ENCODE peak calls at places on chromosomes 11 and 22, in seven cellular contexts. One of them, this sample, is unnamed.

GRCh38 chr22:46379301-46379930 is 43.9 kb downstream of the TRMU start:
- DNase-seq in H1: no peak
- DNase-seq in SK-N-SH: no peak
- DNase-seq in HCT116: no peak
- DNase-seq in GM12878: no peak
- DNase-seq in K562: no peak
- DNase-seq in HepG2: peak; percentile 89
- DNase-seq in this sample: no peak

GRCh38 chr11:130520231-130520630 is 71.8 kb downstream of the ADAMTS15 start:
- DNase-seq in H1: no peak
- DNase-seq in SK-N-SH: no peak
- DNase-seq in HCT116: no peak
- DNase-seq in GM12878: no peak
- DNase-seq in K562: no peak
- DNase-seq in HepG2: no peak
- DNase-seq in this sample: no peak

GRCh38 chr11:77069969-77070582 is 3.3 kb downstream of the CAPN5 start:
- DNase-seq in H1: no peak
- DNase-seq in SK-N-SH: no peak
- DNase-seq in HCT116: no peak
- DNase-seq in GM12878: no peak
- DNase-seq in K562: no peak
- DNase-seq in HepG2: no peak
- DNase-seq in this sample: no peak

GRCh38 chr11:10534331-10534730 is 6.7 kb downstream of the RNF141 start:
- DNase-seq in H1: no peak
- DNase-seq in SK-N-SH: no peak
- DNase-seq in HCT116: no peak
- DNase-seq in GM12878: no peak
- DNase-seq in K562: no peak
- DNase-seq in HepG2: no peak
- DNase-seq in this sample: no peak

GRCh38 chr22:22764085-22764484 is 119.7 kb downstream of the GGTLC2 start:
- DNase-seq in H1: no peak
- DNase-seq in SK-N-SH: no peak
- DNase-seq in HCT116: no peak
- DNase-seq in GM12878: no peak
- DNase-seq in K562: peak; percentile 59
- DNase-seq in HepG2: no peak
- DNase-seq in this sample: no peak

GRCh38 chr11:45665206-45665932 is at the start of gene CHST1:
- DNase-seq in H1: no peak
- DNase-seq in SK-N-SH: peak; percentile 90
- DNase-seq in HCT116: no peak
- DNase-seq in GM12878: no peak
- DNase-seq in K562: peak; percentile 78
- DNase-seq in HepG2: no peak
- DNase-seq in this sample: no peak

GRCh38 chr11:105220175-105220574 is 80.6 kb upstream of the CARD18 start:
- DNase-seq in H1: no peak
- DNase-seq in SK-N-SH: no peak
- DNase-seq in HCT116: no peak
- DNase-seq in GM12878: no peak
- DNase-seq in K562: no peak
- DNase-seq in HepG2: no peak
- DNase-seq in this sample: no peak

GRCh38 chr11:63611395-63611747 is 2.9 kb downstream of the PLAAT3 start:
- DNase-seq in H1: no peak
- DNase-seq in SK-N-SH: no peak
- DNase-seq in HCT116: no peak
- DNase-seq in GM12878: no peak
- DNase-seq in K562: no peak
- DNase-seq in HepG2: no peak
- DNase-seq in this sample: no peak

GRCh38 chr22:29139965-29140782 is 65.5 kb upstream of the EMID1 start:
- DNase-seq in H1: no peak
- DNase-seq in SK-N-SH: no peak
- DNase-seq in HCT116: no peak
- DNase-seq in GM12878: no peak
- DNase-seq in K562: no peak
- DNase-seq in HepG2: peak; percentile 60
- DNase-seq in this sample: no peak

GRCh38 chr11:106399075-106399500 is 321.6 kb downstream of the AASDHPPT start:
- DNase-seq in H1: no peak
- DNase-seq in SK-N-SH: peak; percentile 6
- DNase-seq in HCT116: peak; percentile 36
- DNase-seq in GM12878: no peak
- DNase-seq in K562: no peak
- DNase-seq in HepG2: no peak
- DNase-seq in this sample: no peak

GRCh38 chr11:15327786-15328231 is 213.1 kb downstream of the INSC start:
- DNase-seq in H1: peak; percentile 60
- DNase-seq in SK-N-SH: peak; percentile 68
- DNase-seq in HCT116: peak; percentile 35
- DNase-seq in GM12878: no peak
- DNase-seq in K562: peak; percentile 65
- DNase-seq in HepG2: peak; percentile 16
- DNase-seq in this sample: peak; percentile 70

GRCh38 chr22:50309601-50309991 is 2.1 kb upstream of the PLXNB2 start:
- DNase-seq in H1: no peak
- DNase-seq in SK-N-SH: no peak
- DNase-seq in HCT116: no peak
- DNase-seq in GM12878: no peak
- DNase-seq in K562: no peak
- DNase-seq in HepG2: no peak
- DNase-seq in this sample: no peak

GRCh38 chr11:46554205-46555162 is 39.3 kb downstream of the AMBRA1 start:
- DNase-seq in H1: no peak
- DNase-seq in SK-N-SH: no peak
- DNase-seq in HCT116: peak; percentile 80
- DNase-seq in GM12878: no peak
- DNase-seq in K562: no peak
- DNase-seq in HepG2: peak; percentile 99
- DNase-seq in this sample: no peak

GRCh38 chr11:103587951-103588788 is 448.3 kb upstream of the DDI1 start:
- DNase-seq in H1: no peak
- DNase-seq in SK-N-SH: no peak
- DNase-seq in HCT116: no peak
- DNase-seq in GM12878: no peak
- DNase-seq in K562: no peak
- DNase-seq in HepG2: no peak
- DNase-seq in this sample: no peak

GRCh38 chr11:37409124-37409523 is 811.1 kb upstream of the RAG2 start:
- DNase-seq in H1: no peak
- DNase-seq in SK-N-SH: no peak
- DNase-seq in HCT116: no peak
- DNase-seq in GM12878: no peak
- DNase-seq in K562: no peak
- DNase-seq in HepG2: no peak
- DNase-seq in this sample: no peak

GRCh38 chr11:61851900-61852295 is 23.8 kb downstream of the FADS2 start:
- DNase-seq in H1: no peak
- DNase-seq in SK-N-SH: no peak
- DNase-seq in HCT116: no peak
- DNase-seq in GM12878: no peak
- DNase-seq in K562: no peak
- DNase-seq in HepG2: no peak
- DNase-seq in this sample: no peak

GRCh38 chr11:121421149-121421906 is 30.8 kb upstream of the SORL1 start:
- DNase-seq in H1: no peak
- DNase-seq in SK-N-SH: no peak
- DNase-seq in HCT116: no peak
- DNase-seq in GM12878: no peak
- DNase-seq in K562: peak; percentile 17
- DNase-seq in HepG2: no peak
- DNase-seq in this sample: no peak

GRCh38 chr11:116513894-116514293 is 258.9 kb downstream of the BUD13 start:
- DNase-seq in H1: peak; percentile 47
- DNase-seq in SK-N-SH: no peak
- DNase-seq in HCT116: peak; percentile 46
- DNase-seq in GM12878: no peak
- DNase-seq in K562: peak; percentile 63
- DNase-seq in HepG2: peak; percentile 64
- DNase-seq in this sample: no peak

GRCh38 chr11:111829185-111829968 is 42.0 kb downstream of the ALG9 start:
- DNase-seq in H1: no peak
- DNase-seq in SK-N-SH: no peak
- DNase-seq in HCT116: no peak
- DNase-seq in GM12878: peak; percentile 19
- DNase-seq in K562: no peak
- DNase-seq in HepG2: no peak
- DNase-seq in this sample: no peak

GRCh38 chr22:24499706-24500105 is 4.6 kb downstream of the UPB1 start:
- DNase-seq in H1: no peak
- DNase-seq in SK-N-SH: no peak
- DNase-seq in HCT116: no peak
- DNase-seq in GM12878: no peak
- DNase-seq in K562: no peak
- DNase-seq in HepG2: no peak
- DNase-seq in this sample: no peak

GRCh38 chr11:123129920-123130319 is 65.1 kb downstream of the CLMP start:
- DNase-seq in H1: no peak
- DNase-seq in SK-N-SH: no peak
- DNase-seq in HCT116: no peak
- DNase-seq in GM12878: no peak
- DNase-seq in K562: no peak
- DNase-seq in HepG2: no peak
- DNase-seq in this sample: no peak
- H3K9ac ChIP-seq in H1: no peak overlapping the region
- H3K9ac ChIP-seq in SK-N-SH: peak overlapping the region; percentile 61
- H3K9ac ChIP-seq in HCT116: no peak overlapping the region
- H3K9ac ChIP-seq in GM12878: no peak overlapping the region
- H3K9ac ChIP-seq in K562: no peak overlapping the region
- H3K9ac ChIP-seq in HepG2: no peak overlapping the region
- H3K9ac ChIP-seq in this sample: no peak overlapping the region

DNA sequence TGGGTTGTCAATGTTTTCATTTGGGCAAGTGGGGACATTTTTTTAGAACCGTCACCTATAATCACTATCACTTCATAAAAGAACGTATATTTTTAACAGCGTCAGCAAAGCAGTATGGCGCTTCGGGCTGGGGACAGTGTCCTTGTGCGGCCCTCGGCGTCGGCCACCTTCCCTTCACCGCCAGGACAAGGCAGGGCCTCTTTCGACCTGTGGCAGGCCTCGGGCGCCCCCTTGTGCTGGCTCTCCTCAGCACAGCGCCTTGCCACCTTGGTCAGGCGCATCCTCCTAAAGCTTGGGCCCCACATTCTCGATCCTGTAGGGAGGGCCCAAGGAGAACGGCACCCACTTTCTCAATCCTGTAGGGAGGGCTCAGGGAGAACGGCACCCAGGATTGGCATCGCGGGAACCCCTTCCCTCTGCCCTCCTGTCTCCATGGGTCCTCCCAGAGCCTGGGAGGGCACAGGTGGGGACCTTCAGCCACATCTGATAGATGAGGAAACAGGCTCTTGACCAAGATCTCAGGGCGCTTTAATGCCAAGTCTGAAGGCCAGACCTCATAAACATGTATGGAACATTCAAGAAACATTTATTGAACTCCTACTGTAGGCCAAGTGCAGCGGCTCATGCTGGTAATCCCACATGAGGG is 11.5 kb upstream of the FADD start:
- DNase-seq in H1: peak; percentile 59
- DNase-seq in SK-N-SH: peak; percentile 88
- DNase-seq in HCT116: peak; percentile 62
- DNase-seq in GM12878: no peak
- DNase-seq in K562: peak; percentile 88
- DNase-seq in HepG2: peak; percentile 52
- DNase-seq in this sample: peak; percentile 66
- TF ChIP-seq YY1 in H1: no peak
- TF ChIP-seq YY1 in SK-N-SH: no peak
- TF ChIP-seq YY1 in HCT116: peak; percentile 36
- TF ChIP-seq YY1 in GM12878: peak; percentile 26
- TF ChIP-seq YY1 in K562: no peak
- TF ChIP-seq YY1 in HepG2: peak; percentile 33
- TF ChIP-seq YY1 in this sample: no peak

DNA sequence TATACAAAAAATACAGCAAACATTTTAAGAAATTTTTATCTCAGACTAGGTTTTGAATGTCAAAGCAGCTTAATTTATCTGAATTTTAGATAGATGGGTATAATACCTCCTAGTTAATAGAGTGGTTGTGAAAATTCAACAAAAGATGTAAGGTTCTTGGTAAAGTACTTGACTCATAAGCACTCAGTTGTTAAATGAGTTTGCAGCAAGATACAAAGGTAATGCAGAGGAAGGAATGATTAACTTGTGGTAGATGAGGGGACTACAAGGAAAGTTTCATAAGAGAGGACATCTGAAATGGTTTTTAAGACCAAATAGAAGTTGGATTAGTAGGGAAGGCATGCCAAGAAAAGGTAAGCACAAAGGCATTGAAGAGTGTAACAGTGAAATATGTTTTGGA is 37.4 kb downstream of the PPME1 start:
- DNase-seq in H1: no peak
- DNase-seq in SK-N-SH: no peak
- DNase-seq in HCT116: no peak
- DNase-seq in GM12878: no peak
- DNase-seq in K562: no peak
- DNase-seq in HepG2: no peak
- DNase-seq in this sample: no peak
- H3K4me3 ChIP-seq in H1: no peak overlapping the region
- H3K4me3 ChIP-seq in SK-N-SH: no peak overlapping the region
- H3K4me3 ChIP-seq in HCT116: no peak overlapping the region
- H3K4me3 ChIP-seq in GM12878: no peak overlapping the region
- H3K4me3 ChIP-seq in K562: no peak overlapping the region
- H3K4me3 ChIP-seq in HepG2: no peak overlapping the region
- H3K4me3 ChIP-seq in this sample: no peak overlapping the region

DNA sequence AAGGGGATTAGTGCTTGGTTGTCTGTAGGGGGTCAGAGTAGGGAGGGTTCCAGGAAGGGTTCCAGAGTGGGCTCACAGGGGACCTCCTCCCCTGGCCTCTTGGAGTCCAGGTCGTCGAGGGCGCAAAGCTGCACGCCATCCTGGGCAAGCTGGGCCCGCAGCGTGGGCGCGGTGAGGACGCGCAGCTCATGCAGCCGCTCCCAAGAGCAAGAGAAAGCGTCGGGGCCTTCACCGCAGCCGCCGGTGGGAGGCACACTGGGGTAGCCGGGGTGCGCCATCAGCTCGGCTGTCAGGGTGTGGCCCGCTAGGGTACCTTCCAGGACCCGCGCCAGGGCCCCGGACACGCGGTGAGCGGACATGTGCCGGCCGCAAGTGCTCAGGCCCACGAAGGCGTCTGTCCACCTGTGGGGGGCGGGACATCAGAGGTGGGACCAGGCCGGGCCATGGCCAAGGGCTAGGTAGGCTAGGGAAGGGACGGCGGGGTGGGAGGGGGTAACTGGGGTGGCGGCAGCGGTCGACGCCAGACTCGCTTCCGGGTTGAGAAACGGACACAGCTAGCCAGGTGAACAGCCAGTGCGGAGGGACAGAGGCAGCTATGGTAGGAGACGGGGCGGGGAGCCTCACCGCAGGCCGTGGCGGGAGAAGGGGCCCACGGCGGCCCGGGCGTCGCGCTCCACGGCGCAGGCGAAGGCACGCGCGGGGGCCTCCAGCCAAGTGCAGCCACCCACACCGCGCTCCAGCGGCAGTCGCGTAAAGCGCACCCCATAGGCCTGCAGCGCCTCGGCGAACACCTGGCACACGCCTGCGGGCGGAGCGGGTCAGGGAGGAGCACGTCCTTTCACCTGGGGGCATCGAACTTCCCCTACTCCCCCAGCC is 1.2 kb downstream of the YDJC start:
- DNase-seq in H1: no peak
- DNase-seq in SK-N-SH: peak; percentile 41
- DNase-seq in HCT116: no peak
- DNase-seq in GM12878: no peak
- DNase-seq in K562: peak; percentile 98
- DNase-seq in HepG2: no peak
- DNase-seq in this sample: no peak
- H3K9ac ChIP-seq in H1: no peak overlapping the region
- H3K9ac ChIP-seq in SK-N-SH: peak overlapping the region; percentile 91
- H3K9ac ChIP-seq in HCT116: peak overlapping the region; percentile 99
- H3K9ac ChIP-seq in GM12878: peak overlapping the region; percentile 93
- H3K9ac ChIP-seq in K562: peak overlapping the region; percentile 93
- H3K9ac ChIP-seq in HepG2: peak overlapping the region; percentile 91
- H3K9ac ChIP-seq in this sample: peak overlapping the region; percentile 98